ENCODE peak calls at places on chromosomes 6 and 20, in six cellular contexts. J, A, X, U, W and D are unnamed samples.

GRCh38 chr6:140201787-140202458 is 827.5 kb upstream of the CITED2 start:
- DNase-seq in J (no peak), A (no peak), X (no peak), U (no peak), W (no peak), D (peak)

GRCh38 chr6:66094615-66095014 is 387.6 kb upstream of the EYS start:
- DNase-seq in J (no peak), A (no peak), X (no peak), U (no peak), W (peak), D (no peak)

GRCh38 chr6:131792091-131792496 is 15.7 kb upstream of the ENPP1 start:
- DNase-seq in J (no peak), A (no peak), X (no peak), U (peak), W (no peak), D (peak)

GRCh38 chr20:51385941-51386530 is 156.5 kb downstream of the NFATC2 start:
- DNase-seq in J (peak), A (peak), X (peak), U (peak), W (no peak), D (peak)

GRCh38 chr6:108559884-108560462 is 744 bp upstream of the FOXO3 start:
- DNase-seq in J (peak), A (no peak), X (peak), U (peak), W (peak), D (peak)

GRCh38 chr6:30091577-30092381 is 16.2 kb upstream of the RNF39 start:
- DNase-seq in J (peak), A (no peak), X (peak), U (peak), W (peak), D (peak)

GRCh38 chr20:371755-372542 is 8.6 kb upstream of the TRIB3 start:
- DNase-seq in J (peak), A (no peak), X (peak), U (peak), W (peak), D (peak)

GRCh38 chr6:11613858-11614257 is 76.3 kb downstream of the TMEM170B start:
- DNase-seq in J (peak), A (no peak), X (no peak), U (peak), W (no peak), D (peak)

GRCh38 chr6:155406801-155407200 is 48.8 kb downstream of the NOX3 start:
- DNase-seq in J (no peak), A (no peak), X (no peak), U (peak), W (no peak), D (no peak)

GRCh38 chr6:33577106-33577535 is 3.0 kb downstream of the BAK1 start:
- DNase-seq in J (no peak), A (no peak), X (peak), U (no peak), W (peak), D (no peak)

GRCh38 chr6:81767163-81768000 is 14.9 kb upstream of the TENT5A start:
- DNase-seq in J (peak), A (no peak), X (no peak), U (peak), W (peak), D (peak)

GRCh38 chr6:92647630-92648029 is 771.7 kb downstream of the EPHA7 start:
- DNase-seq in J (peak), A (no peak), X (no peak), U (peak), W (no peak), D (no peak)

GRCh38 chr6:23145801-23146200 is 576.4 kb downstream of the HDGFL1 start:
- DNase-seq in J (no peak), A (no peak), X (no peak), U (no peak), W (no peak), D (peak)

GRCh38 chr6:33430991-33431879 is 11.4 kb downstream of the SYNGAP1 start:
- DNase-seq in J (peak), A (peak), X (no peak), U (peak), W (peak), D (peak)

GRCh38 chr20:59002388-59002787 is 4.7 kb downstream of the CTSZ start:
- DNase-seq in J (no peak), A (no peak), X (no peak), U (no peak), W (no peak), D (no peak)

GRCh38 chr6:144150673-144151009 is 324 bp downstream of the STX11 start:
- DNase-seq in J (peak), A (no peak), X (no peak), U (peak), W (peak), D (peak)

GRCh38 chr6:84390334-84390733 is 162.9 kb upstream of the CEP162 start:
- DNase-seq in J (no peak), A (no peak), X (no peak), U (peak), W (no peak), D (peak)

GRCh38 chr6:72286911-72287311 is 335.0 kb upstream of the KCNQ5 start:
- DNase-seq in J (peak), A (no peak), X (no peak), U (no peak), W (no peak), D (peak)

GRCh38 chr6:1473166-1473565 is 83.8 kb downstream of the FOXF2 start:
- DNase-seq in J (no peak), A (no peak), X (no peak), U (peak), W (no peak), D (no peak)

GRCh38 chr6:16320533-16321340 is 82.3 kb downstream of the GMPR start:
- DNase-seq in J (peak), A (no peak), X (no peak), U (no peak), W (no peak), D (peak)

GRCh38 chr6:16318953-16319720 is 80.8 kb downstream of the GMPR start:
- DNase-seq in J (no peak), A (no peak), X (no peak), U (no peak), W (no peak), D (no peak)

GRCh38 chr6:16321341-16321710 is 82.9 kb downstream of the GMPR start:
- DNase-seq in J (no peak), A (no peak), X (no peak), U (no peak), W (no peak), D (no peak)

GRCh38 chr6:16318538-16318937 is 80.2 kb downstream of the GMPR start:
- DNase-seq in J (peak), A (no peak), X (no peak), U (no peak), W (no peak), D (peak)

DNA sequence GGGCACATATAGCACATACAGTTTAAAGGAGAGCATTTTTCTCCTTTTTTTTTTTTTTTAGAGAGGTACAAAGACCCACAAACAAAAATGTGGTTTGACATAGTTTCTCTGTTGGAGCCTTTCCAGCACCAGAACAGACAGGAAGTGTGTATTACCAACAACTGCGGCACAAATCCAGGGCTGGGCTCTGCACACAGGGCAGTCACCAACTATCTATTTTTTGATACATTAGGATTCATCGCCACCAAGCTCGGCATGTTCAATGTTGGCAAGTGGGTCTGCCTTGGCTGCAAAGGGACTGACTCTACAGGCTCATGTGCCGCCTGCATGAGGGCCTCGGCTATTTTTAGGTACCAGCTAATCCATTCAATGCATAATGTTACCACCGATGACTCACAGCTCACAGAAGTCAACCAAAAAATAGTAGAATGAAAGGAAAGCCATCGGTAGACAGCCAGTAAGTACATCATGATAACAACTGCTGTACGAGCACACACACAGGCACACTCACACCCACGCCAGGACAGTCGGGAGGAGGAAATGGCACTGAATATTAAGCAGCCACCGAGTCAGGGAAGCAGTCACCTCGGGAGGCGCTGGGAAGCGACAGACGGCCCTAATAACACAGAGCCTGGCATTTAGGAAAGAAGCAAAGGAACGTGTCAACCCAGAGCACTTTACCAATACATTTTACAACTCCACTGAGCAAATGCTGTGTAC is 81.6 kb downstream of the GMPR start:
- DNase-seq in J (peak), A (no peak), X (peak), U (peak), W (no peak), D (peak)
- H3K4me3 ChIP-seq in J (peak), A (no peak), X (no peak), U (no peak), W (no peak), D (peak)

GRCh38 chr6:152982768-152983636 is at the start of gene FBXO5:
- DNase-seq in J (peak), A (peak), X (peak), U (peak), W (peak), D (peak)

GRCh38 chr6:152979116-152979515 is 3.7 kb downstream of the FBXO5 start:
- DNase-seq in J (no peak), A (no peak), X (no peak), U (no peak), W (no peak), D (peak)

GRCh38 chr6:152981989-152982767 is 663 bp downstream of the FBXO5 start:
- DNase-seq in J (no peak), A (no peak), X (no peak), U (peak), W (peak), D (no peak)

GRCh38 chr6:152980656-152981055 is 2.2 kb downstream of the FBXO5 start:
- DNase-seq in J (no peak), A (no peak), X (no peak), U (no peak), W (no peak), D (no peak)

DNA sequence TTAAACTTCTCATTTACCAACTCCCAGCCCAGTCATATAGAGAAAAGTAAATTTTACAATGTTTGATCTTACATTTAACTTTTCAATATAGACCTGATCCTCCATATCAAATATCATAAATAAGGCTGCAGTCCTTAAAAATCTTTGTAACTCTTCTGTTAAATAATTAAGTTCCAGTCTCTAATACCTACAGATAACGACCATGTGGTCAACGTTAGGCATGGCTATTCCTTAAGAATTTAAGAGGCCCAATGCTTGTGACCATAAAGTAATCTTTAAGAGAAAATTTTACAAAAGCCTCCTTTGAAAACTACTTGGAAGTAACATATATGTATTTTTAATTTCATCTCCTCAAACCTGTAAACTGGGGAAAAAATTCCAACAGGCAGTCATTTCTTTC is 1.6 kb downstream of the FBXO5 start:
- DNase-seq in J (no peak), A (no peak), X (no peak), U (no peak), W (no peak), D (no peak)
- H3K4me3 ChIP-seq in J (peak), A (peak), X (no peak), U (peak), W (no peak), D (peak)

GRCh38 chr6:146286976-146287375 is 256.7 kb upstream of the RAB32 start:
- DNase-seq in J (peak), A (no peak), X (no peak), U (no peak), W (no peak), D (peak)
- H3K4me3 ChIP-seq in J (no peak), A (no peak), X (no peak), U (no peak), W (no peak), D (no peak)

GRCh38 chr20:38116409-38117165 is 48.5 kb downstream of the TGM2 start:
- DNase-seq in J (no peak), A (no peak), X (no peak), U (no peak), W (no peak), D (no peak)

GRCh38 chr20:38115896-38116295 is 49.2 kb downstream of the TGM2 start:
- DNase-seq in J (no peak), A (no peak), X (no peak), U (no peak), W (no peak), D (no peak)

GRCh38 chr20:38113401-38114325 is 51.4 kb downstream of the TGM2 start:
- DNase-seq in J (no peak), A (peak), X (no peak), U (peak), W (no peak), D (no peak)

GRCh38 chr20:38114353-38114791 is 50.7 kb downstream of the TGM2 start:
- DNase-seq in J (peak), A (no peak), X (no peak), U (no peak), W (no peak), D (peak)

GRCh38 chr20:38115205-38115604 is 49.9 kb downstream of the TGM2 start:
- DNase-seq in J (no peak), A (no peak), X (no peak), U (no peak), W (no peak), D (no peak)
- H3K4me3 ChIP-seq in J (no peak), A (no peak), X (no peak), U (no peak), W (no peak), D (no peak)

DNA sequence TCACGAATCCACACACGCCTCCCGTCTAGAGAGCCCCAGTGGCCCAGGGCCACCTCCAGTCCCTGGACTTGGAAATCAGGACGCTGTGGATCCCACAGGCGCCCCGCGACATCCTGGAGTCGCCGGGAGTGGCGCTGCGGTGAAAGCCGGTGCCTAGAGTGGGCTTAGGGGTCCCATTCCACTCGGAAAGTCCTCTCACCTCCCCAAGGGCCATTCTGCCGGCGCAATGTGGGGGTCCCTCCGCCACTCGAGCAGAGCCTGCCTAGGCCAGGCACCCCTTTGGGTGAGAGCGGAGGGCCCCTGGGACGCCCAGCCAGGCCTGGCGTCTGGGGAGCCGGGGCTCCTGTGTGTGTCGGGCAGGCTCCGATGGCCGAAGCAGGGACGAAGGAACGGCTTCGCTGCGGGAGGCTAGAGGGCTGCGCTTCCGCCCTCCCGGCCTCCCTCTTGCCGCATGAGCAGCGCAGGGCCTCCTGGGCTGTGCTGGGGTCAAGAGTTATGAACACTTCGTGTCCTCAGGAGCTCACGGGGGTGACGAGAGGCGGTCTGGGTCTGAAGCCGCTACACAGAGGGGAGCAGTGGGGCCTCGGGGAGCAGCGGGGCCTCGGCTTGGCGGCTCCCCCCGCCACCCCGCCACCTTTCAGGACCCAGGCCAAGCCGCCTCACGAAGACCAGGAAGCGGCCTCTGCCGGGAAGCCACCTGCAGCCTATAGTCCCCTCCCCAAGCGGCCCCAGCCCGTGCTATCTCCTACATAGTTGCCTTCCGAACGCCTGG is 13.6 kb downstream of the POU3F2 start:
- DNase-seq in J (no peak), A (no peak), X (no peak), U (no peak), W (peak), D (no peak)
- H3K4me3 ChIP-seq in J (peak), A (no peak), X (no peak), U (no peak), W (no peak), D (peak)

GRCh38 chr6:17492350-17492749 is 99.0 kb downstream of the CAP2 start:
- DNase-seq in J (no peak), A (no peak), X (no peak), U (no peak), W (no peak), D (no peak)
- H3K4me3 ChIP-seq in J (no peak), A (no peak), X (no peak), U (no peak), W (no peak), D (no peak)

GRCh38 chr20:25685276-25686080 is 11.2 kb downstream of the ZNF337 start:
- DNase-seq in J (no peak), A (no peak), X (no peak), U (no peak), W (no peak), D (no peak)
- H3K4me3 ChIP-seq in J (no peak), A (no peak), X (no peak), U (no peak), W (no peak), D (no peak)